ENCODE peak calls at places on chromosomes 4 and X, in seven cellular contexts. K is Jurkat, Clone E6-1; O is NCI-H345; Q is pancreas; M is NCI-H1105; D is ACHN; L is NCI-H82. P is an unnamed sample.
A peak's percentile ranks its signal among the peaks of the same experiment; 100 is the strongest.

GRCh38 chrX:32530802-32531403 is 680.4 kb downstream of the DMD start:
- DNase-seq in K (peak; percentile 28), O (peak; percentile 54), Q (no peak), M (no peak), D (peak; percentile 25), L (peak; percentile 85), P (no peak)

GRCh38 chr4:137394000-137394399 is 138.3 kb downstream of the PCDH18 start:
- DNase-seq in K (no peak), O (no peak), Q (no peak), M (peak; percentile 56), D (no peak), L (no peak), P (no peak)

GRCh38 chr4:1368421-1369090 is 21.5 kb downstream of the UVSSA start:
- DNase-seq in K (no peak), O (no peak), Q (peak; percentile 66), M (no peak), D (no peak), L (peak; percentile 27), P (peak; percentile 71)

GRCh38 chr4:42398448-42399355 is 1.4 kb downstream of the SHISA3 start:
- DNase-seq in K (no peak), O (no peak), Q (no peak), M (no peak), D (no peak), L (peak; percentile 9), P (no peak)

GRCh38 chr4:177367336-177367735 is 57.7 kb downstream of the NEIL3 start:
- DNase-seq in K (peak; percentile 99), O (no peak), Q (no peak), M (no peak), D (peak; percentile 13), L (peak; percentile 24), P (no peak)

GRCh38 chrX:70482300-70482699 is 37.7 kb downstream of the DLG3 start:
- DNase-seq in K (no peak), O (no peak), Q (no peak), M (no peak), D (no peak), L (no peak), P (no peak)

GRCh38 chr4:70660106-70660505 is 6.2 kb downstream of the JCHAIN start:
- DNase-seq in K (no peak), O (no peak), Q (no peak), M (no peak), D (no peak), L (no peak), P (no peak)

GRCh38 chr4:2250003-2250763 is 8.3 kb upstream of the HAUS3 start:
- DNase-seq in K (no peak), O (no peak), Q (peak; percentile 50), M (no peak), D (no peak), L (no peak), P (peak; percentile 61)

GRCh38 chr4:22986881-22987280 is 294.1 kb downstream of the GBA3 start:
- DNase-seq in K (no peak), O (no peak), Q (no peak), M (no peak), D (no peak), L (no peak), P (no peak)

GRCh38 chrX:39982927-39983326 is 114.8 kb downstream of the BCOR start:
- DNase-seq in K (no peak), O (peak; percentile 83), Q (no peak), M (peak; percentile 81), D (no peak), L (no peak), P (no peak)

GRCh38 chr4:17385403-17385802 is 126.5 kb downstream of the QDPR start:
- DNase-seq in K (peak; percentile 24), O (no peak), Q (no peak), M (no peak), D (peak; percentile 54), L (no peak), P (no peak)

GRCh38 chrX:97290199-97290598 is 406.5 kb downstream of the RPA4 start:
- DNase-seq in K (no peak), O (no peak), Q (no peak), M (no peak), D (no peak), L (no peak), P (no peak)

GRCh38 chrX:34884693-34885277 is 57.8 kb upstream of the FAM47B start:
- DNase-seq in K (no peak), O (no peak), Q (no peak), M (no peak), D (peak; percentile 46), L (no peak), P (no peak)

GRCh38 chrX:1222511-1223252 is 10.2 kb upstream of the CRLF2 start:
- DNase-seq in K (no peak), O (no peak), Q (no peak), M (no peak), D (peak; percentile 8), L (no peak), P (peak; percentile 51)

P was measured in cardiac septum.